ENCODE peak calls at places on chromosomes 16 and 17, in ten cellular contexts. R, I, P, U, A, K, B, Z, C and W are unnamed samples.

GRCh38 chr16:88381820-88382451 is 823 bp upstream of the ZNF469 start:
- DNase-seq in R (no peak), I (no peak), P (no peak), U (no peak), A (peak), K (no peak), B (no peak), Z (no peak), C (no peak), W (no peak)

GRCh38 chr17:38809828-38810227 is 10.5 kb upstream of the PIP4K2B start:
- DNase-seq in R (no peak), I (no peak), P (no peak), U (no peak), A (no peak), K (no peak), B (no peak), Z (no peak), C (no peak), W (no peak)

GRCh38 chr17:50511058-50511457 is 2.8 kb downstream of the MYCBPAP start:
- DNase-seq in R (no peak), I (peak), P (no peak), U (peak), A (no peak), K (peak), B (peak), Z (peak), C (peak), W (no peak)

GRCh38 chr17:34598161-34598776 is 18.9 kb downstream of the TMEM132E start:
- DNase-seq in R (no peak), I (no peak), P (no peak), U (no peak), A (no peak), K (no peak), B (no peak), Z (no peak), C (no peak), W (no peak)

GRCh38 chr17:7833795-7834553 is at the start of gene KDM6B:
- DNase-seq in R (peak), I (peak), P (peak), U (peak), A (peak), K (peak), B (peak), Z (peak), C (peak), W (peak)

GRCh38 chr17:17385502-17385901 is 82.3 kb downstream of the NT5M start:
- DNase-seq in R (no peak), I (no peak), P (no peak), U (no peak), A (no peak), K (no peak), B (no peak), Z (no peak), C (no peak), W (no peak)

GRCh38 chr17:17533901-17534441 is 37.8 kb upstream of the RASD1 start:
- DNase-seq in R (no peak), I (no peak), P (no peak), U (no peak), A (no peak), K (no peak), B (no peak), Z (no peak), C (no peak), W (peak)

GRCh38 chr16:47234-47633 is 6.2 kb downstream of the POLR3K start:
- DNase-seq in R (no peak), I (no peak), P (no peak), U (no peak), A (no peak), K (no peak), B (no peak), Z (no peak), C (no peak), W (no peak)

GRCh38 chr17:71440513-71440912 is 680.3 kb upstream of the SOX9 start:
- DNase-seq in R (peak), I (no peak), P (no peak), U (no peak), A (no peak), K (no peak), B (no peak), Z (no peak), C (no peak), W (no peak)

GRCh38 chr17:1108810-1109605 is 70.8 kb downstream of the ABR start:
- DNase-seq in R (peak), I (peak), P (peak), U (peak), A (peak), K (peak), B (peak), Z (peak), C (peak), W (peak)

GRCh38 chr17:73274490-73274889 is 12.8 kb upstream of the CPSF4L start:
- DNase-seq in R (no peak), I (no peak), P (no peak), U (no peak), A (no peak), K (no peak), B (no peak), Z (no peak), C (no peak), W (no peak)

GRCh38 chr17:57006040-57006439 is 28.1 kb downstream of the SCPEP1 start:
- DNase-seq in R (no peak), I (no peak), P (no peak), U (no peak), A (no peak), K (peak), B (no peak), Z (no peak), C (no peak), W (no peak)

GRCh38 chr16:468072-468821 is 42.8 kb downstream of the RAB11FIP3 start:
- DNase-seq in R (no peak), I (no peak), P (no peak), U (no peak), A (no peak), K (no peak), B (no peak), Z (no peak), C (no peak), W (no peak)

GRCh38 chr17:6577686-6578263 is 21.4 kb upstream of the PITPNM3 start:
- DNase-seq in R (no peak), I (no peak), P (no peak), U (no peak), A (no peak), K (no peak), B (no peak), Z (no peak), C (no peak), W (no peak)

GRCh38 chr16:57617604-57618111 is 10.8 kb upstream of the ADGRG1 start:
- DNase-seq in R (no peak), I (no peak), P (no peak), U (no peak), A (peak), K (no peak), B (no peak), Z (no peak), C (no peak), W (no peak)